ENCODE peak calls at places on chromosomes 6 and 20, in four cellular contexts. K is trophoblast cell; M is psoas muscle; Q is CD8-positive, alpha-beta memory T cell. J is an unnamed sample.
A peak's percentile ranks its signal among the peaks of the same experiment; 100 is the strongest.

GRCh38 chr6:49550413-49551125 is at the start of gene C6orf141:
- DNase-seq in K (peak; percentile 75), M (no peak), Q (no peak), J (peak; percentile 72)

GRCh38 chr20:51594999-51595532 is 52.5 kb upstream of the NFATC2 start:
- DNase-seq in K (peak; percentile 89), M (peak; percentile 92), Q (peak; percentile 65), J (peak; percentile 71)

GRCh38 chr6:151286192-151286591 is 46.4 kb downstream of the AKAP12 start:
- DNase-seq in K (no peak), M (no peak), Q (no peak), J (peak; percentile 5)

GRCh38 chr6:71473908-71474307 is 185.3 kb downstream of the OGFRL1 start:
- DNase-seq in K (no peak), M (peak; percentile 66), Q (no peak), J (no peak)

GRCh38 chr6:100464910-100465700 is at the start of gene SIM1:
- DNase-seq in K (peak; percentile 95), M (peak; percentile 95), Q (no peak), J (no peak)

GRCh38 chr6:31396422-31397152 is 6.8 kb upstream of the MICA start:
- DNase-seq in K (peak; percentile 93), M (peak; percentile 85), Q (peak; percentile 77), J (peak; percentile 76)

GRCh38 chr6:30915591-30915946 is 1.5 kb downstream of the VARS2 start:
- DNase-seq in K (peak; percentile 64), M (no peak), Q (peak; percentile 12), J (peak; percentile 45)

GRCh38 chr6:32370510-32370909 is 1.2 kb downstream of the TSBP1 start:
- DNase-seq in K (no peak), M (no peak), Q (no peak), J (no peak)

GRCh38 chr6:30325873-30326445 is 768 bp upstream of the TRIM39 start:
- DNase-seq in K (no peak), M (peak; percentile 60), Q (peak; percentile 78), J (peak; percentile 63)

GRCh38 chr20:41616228-41616627 is 1.9 kb downstream of the CHD6 start:
- DNase-seq in K (no peak), M (no peak), Q (no peak), J (no peak)
- H3K4me3 ChIP-seq in K (no peak overlapping the region), M (peak overlapping the region; percentile 79), Q (no peak overlapping the region), J (peak overlapping the region; percentile 94)

GRCh38 chr20:55252525-55252924 is 752.8 kb downstream of the CBLN4 start:
- DNase-seq in K (no peak), M (no peak), Q (no peak), J (no peak)

GRCh38 chr20:55255016-55255415 is 750.3 kb downstream of the CBLN4 start:
- DNase-seq in K (no peak), M (no peak), Q (no peak), J (no peak)

GRCh38 chr20:55251170-55251569 is 754.1 kb downstream of the CBLN4 start:
- DNase-seq in K (no peak), M (no peak), Q (no peak), J (no peak)

DNA sequence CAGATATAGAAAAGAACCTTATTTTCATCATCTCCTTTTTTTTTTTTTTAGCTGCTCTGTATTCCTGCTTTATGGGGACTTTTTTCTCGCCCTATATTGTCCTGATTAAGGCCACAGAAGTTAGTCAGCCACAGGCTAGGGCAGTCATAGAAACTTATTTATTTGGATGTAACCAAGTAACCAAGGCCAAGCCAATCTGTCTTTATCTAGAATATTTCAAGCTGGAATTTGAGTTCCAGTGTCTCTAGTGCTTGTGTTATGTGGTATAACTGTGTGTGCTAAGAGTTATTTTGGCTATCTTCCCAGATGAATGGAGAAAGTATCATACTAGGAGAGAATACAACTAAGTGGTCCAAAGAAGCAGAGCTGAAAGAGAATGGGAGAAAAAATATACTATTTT is 751.6 kb downstream of the CBLN4 start:
- DNase-seq in K (peak; percentile 60), M (no peak), Q (no peak), J (no peak)
- H3K9me3 ChIP-seq in K (peaks cover 3% of the 10 kb centered on the region), M (no peaks in the 10 kb centered on the region), Q (no peaks in the 10 kb centered on the region), J (no peaks in the 10 kb centered on the region)

GRCh38 chr6:6436366-6436765 is 115.9 kb upstream of the F13A1 start:
- DNase-seq in K (no peak), M (no peak), Q (no peak), J (no peak)
- H3K4me3 ChIP-seq in K (no peak overlapping the region), M (no peak overlapping the region), Q (no peak overlapping the region), J (no peak overlapping the region)

GRCh38 chr6:156029296-156029985 is 573.8 kb upstream of the NOX3 start:
- DNase-seq in K (no peak), M (no peak), Q (no peak), J (no peak)
- H3K9me3 ChIP-seq in K (peaks cover 2% of the 10 kb centered on the region), M (peaks cover 15% of the 10 kb centered on the region), Q (peaks cover 5% of the 10 kb centered on the region), J (peaks cover 3% of the 10 kb centered on the region)

GRCh38 chr6:85037221-85037620 is 272.8 kb upstream of the TBX18 start:
- DNase-seq in K (no peak), M (no peak), Q (no peak), J (no peak)
- H3K4me3 ChIP-seq in K (no peak overlapping the region), M (no peak overlapping the region), Q (no peak overlapping the region), J (no peak overlapping the region)

GRCh38 chr20:30412972-30413371 is 844.5 kb upstream of the DEFB115 start:
- DNase-seq in K (no peak), M (no peak), Q (no peak), J (no peak)
- H3K9me3 ChIP-seq in K (no peaks in the 10 kb centered on the region), M (no peaks in the 10 kb centered on the region), Q (no peaks in the 10 kb centered on the region), J (no peaks in the 10 kb centered on the region)

GRCh38 chr6:34018961-34019606 is 126.8 kb downstream of the GRM4 start:
- DNase-seq in K (no peak), M (no peak), Q (no peak), J (no peak)

GRCh38 chr6:34020278-34020677 is 125.6 kb downstream of the GRM4 start:
- DNase-seq in K (no peak), M (no peak), Q (no peak), J (no peak)

GRCh38 chr6:34017106-34017805 is 128.6 kb downstream of the GRM4 start:
- DNase-seq in K (no peak), M (no peak), Q (no peak), J (no peak)

GRCh38 chr6:34015576-34015975 is 130.3 kb downstream of the GRM4 start:
- DNase-seq in K (no peak), M (no peak), Q (no peak), J (no peak)

GRCh38 chr6:34018026-34018425 is 127.9 kb downstream of the GRM4 start:
- DNase-seq in K (peak; percentile 73), M (no peak), Q (no peak), J (no peak)
- H3K4me3 ChIP-seq in K (no peak overlapping the region), M (no peak overlapping the region), Q (no peak overlapping the region), J (no peak overlapping the region)

J was measured in PC-9.